ENCODE peak calls at places on chromosomes 5 and 9, in six cellular contexts. L, N, H, O, S and W are unnamed samples.
A peak's percentile ranks its signal among the peaks of the same experiment; 100 is the strongest.

GRCh38 chr5:39760385-39761198 is 335.8 kb upstream of the DAB2 start:
- DNase-seq in S (no peak), H (peak; percentile 58), L (no peak), O (no peak), N (no peak), W (no peak)

GRCh38 chr5:83724915-83725314 is 4.3 kb upstream of the HAPLN1 start:
- DNase-seq in N (no peak), L (no peak), S (no peak), H (no peak), O (no peak), W (no peak)

GRCh38 chr5:42586625-42587024 is 163.4 kb downstream of the GHR start:
- DNase-seq in L (no peak), N (no peak), S (no peak), H (no peak), O (no peak), W (no peak)

GRCh38 chr9:2465921-2466460 is 155.6 kb upstream of the VLDLR start:
- DNase-seq in O (no peak), L (no peak), H (no peak), S (peak; percentile 60), N (no peak), W (peak; percentile 44)

GRCh38 chr5:8730194-8730593 is 815.7 kb downstream of the SEMA5A start:
- DNase-seq in S (no peak), L (no peak), O (no peak), H (no peak), N (no peak), W (no peak)

GRCh38 chr5:36209664-36210063 is 32.1 kb downstream of the NADK2 start:
- DNase-seq in S (no peak), H (no peak), N (no peak), O (no peak), L (no peak), W (no peak)

GRCh38 chr5:127739807-127740384 is 36.7 kb downstream of the CCDC192 start:
- DNase-seq in N (no peak), S (no peak), L (no peak), O (no peak), H (no peak), W (no peak)

GRCh38 chr5:62562867-62563266 is 15.8 kb upstream of the LRRC70 start:
- DNase-seq in L (no peak), H (no peak), N (no peak), S (no peak), O (no peak), W (no peak)

GRCh38 chr5:57327934-57328333 is 154.1 kb downstream of the GPBP1 start:
- DNase-seq in H (no peak), O (no peak), L (no peak), N (no peak), S (no peak), W (no peak)

GRCh38 chr9:131781069-131781468 is 41.2 kb upstream of the RAPGEF1 start:
- DNase-seq in L (no peak), S (no peak), H (no peak), N (no peak), O (no peak), W (no peak)

GRCh38 chr9:133253268-133253667 is 21.7 kb downstream of the ABO start:
- DNase-seq in O (no peak), L (no peak), S (no peak), N (no peak), H (no peak), W (no peak)

GRCh38 chr9:111903996-111904395 is 7.4 kb downstream of the UGCG start:
- DNase-seq in H (no peak), S (no peak), N (no peak), L (no peak), O (no peak), W (no peak)

GRCh38 chr5:135340568-135340967 is 58.5 kb downstream of the MACROH2A1 start:
- DNase-seq in L (no peak), S (no peak), O (no peak), H (no peak), N (no peak), W (no peak)

GRCh38 chr9:94973491-94973941 is 247.0 kb downstream of the AOPEP start:
- DNase-seq in H (no peak), O (peak; percentile 30), L (no peak), N (no peak), S (no peak), W (no peak)

GRCh38 chr5:87392170-87392569 is 20.6 kb downstream of the CCNH start:
- DNase-seq in L (no peak), S (no peak), H (no peak), N (no peak), O (no peak), W (no peak)

GRCh38 chr9:126150411-126151030 is 176.1 kb upstream of the MVB12B start:
- DNase-seq in L (no peak), N (peak; percentile 47), H (no peak), S (no peak), O (peak; percentile 29), W (peak; percentile 3)

GRCh38 chr9:119827126-119827525 is 457.9 kb upstream of the BRINP1 start:
- DNase-seq in S (no peak), N (no peak), L (no peak), O (no peak), H (no peak), W (no peak)

GRCh38 chr9:112819635-112820496 is 69.3 kb downstream of the SNX30 start:
- DNase-seq in N (no peak), L (no peak), O (peak; percentile 62), H (peak; percentile 36), S (peak; percentile 50), W (peak; percentile 49)

GRCh38 chr5:39543335-39543734 is 118.6 kb upstream of the DAB2 start:
- DNase-seq in N (no peak), O (no peak), L (no peak), S (no peak), H (no peak), W (no peak)

GRCh38 chr9:28270156-28270555 is 696.9 kb upstream of the C9orf72 start:
- DNase-seq in H (no peak), N (no peak), L (no peak), O (no peak), S (no peak), W (no peak)

GRCh38 chr9:81575976-81576375 is 113.4 kb downstream of the TLE1 start:
- DNase-seq in L (no peak), H (no peak), O (no peak), S (no peak), N (no peak), W (no peak)

GRCh38 chr5:74903165-74903787 is 37.1 kb upstream of the FAM169A start:
- DNase-seq in L (no peak), H (no peak), S (no peak), N (no peak), O (peak; percentile 68), W (peak; percentile 30)

GRCh38 chr5:58447231-58447630 is 12.7 kb downstream of the PLK2 start:
- DNase-seq in S (no peak), O (no peak), N (no peak), H (no peak), L (no peak), W (no peak)

GRCh38 chr5:134625559-134625958 is 7.1 kb downstream of the SAR1B start:
- DNase-seq in S (no peak), O (no peak), N (no peak), H (no peak), L (no peak), W (no peak)

GRCh38 chr9:5817776-5818336 is 15.1 kb downstream of the ERMP1 start:
- DNase-seq in O (no peak), H (no peak), N (no peak), L (no peak), S (no peak), W (no peak)

GRCh38 chr9:12785251-12785880 is 10.5 kb downstream of the LURAP1L start:
- DNase-seq in S (no peak), O (no peak), L (no peak), H (no peak), N (no peak), W (no peak)

GRCh38 chr5:9437741-9438240 is 108.1 kb downstream of the SEMA5A start:
- DNase-seq in N (no peak), S (no peak), H (peak; percentile 8), O (no peak), L (no peak), W (no peak)

GRCh38 chr9:18437315-18438200 is 36.4 kb upstream of the ADAMTSL1 start:
- DNase-seq in L (no peak), N (peak; percentile 70), O (peak; percentile 80), H (peak; percentile 19), S (no peak), W (no peak)

GRCh38 chr9:94782367-94783120 is 56.0 kb downstream of the AOPEP start:
- DNase-seq in H (no peak), L (no peak), S (no peak), O (no peak), N (no peak), W (no peak)

GRCh38 chr9:98796364-98797101 is at the start of gene ANKS6:
- DNase-seq in N (peak; percentile 95), O (peak; percentile 85), H (peak; percentile 77), S (peak; percentile 88), L (peak; percentile 63), W (peak; percentile 94)
- TF ChIP-seq CTCF in N (peak; percentile 48), O (peak; percentile 53), H (peak; percentile 60), S (peak; percentile 80), L (peak; percentile 28), W (peak; percentile 76)

GRCh38 chr9:134858051-134858841 is 22.4 kb upstream of the FCN2 start:
- DNase-seq in L (no peak), H (no peak), N (no peak), O (no peak), S (peak; percentile 82), W (peak; percentile 78)
- TF ChIP-seq CTCF in L (no peak), H (no peak), N (no peak), O (peak; percentile 2), S (peak; percentile 69), W (peak; percentile 60)

DNA sequence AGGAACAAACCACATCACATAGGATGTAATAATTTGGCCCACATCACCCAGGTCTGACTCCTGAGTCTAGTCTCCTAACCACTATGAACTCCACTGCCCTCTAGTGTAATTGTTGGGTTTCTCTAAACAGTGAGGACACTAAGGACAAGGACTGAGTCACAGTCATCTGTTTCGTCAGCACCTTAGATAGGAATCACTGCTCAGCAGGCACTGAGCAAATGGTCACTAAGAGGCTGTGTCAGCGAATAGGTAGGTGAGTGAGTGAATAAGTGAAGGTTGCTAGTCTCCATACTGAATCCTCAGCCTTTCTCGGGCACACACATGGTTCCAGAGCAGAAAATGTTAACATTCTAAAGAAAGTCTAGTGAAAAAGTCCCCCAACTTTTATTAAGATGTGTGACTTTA is 278.6 kb downstream of the SPOCK1 start:
- DNase-seq in H (no peak), S (peak; percentile 31), O (peak; percentile 37), N (no peak), L (no peak), W (peak; percentile 26)
- TF ChIP-seq CTCF in H (no peak), S (peak; percentile 35), O (peak; percentile 67), N (no peak), L (no peak), W (peak; percentile 47)

GRCh38 chr9:128339761-128340690 is at the start of gene SLC27A4:
- DNase-seq in N (peak; percentile 95), H (peak; percentile 37), O (peak; percentile 83), S (peak; percentile 90), L (peak; percentile 52), W (peak; percentile 93)

GRCh38 chr9:128337972-128338371 is 2.4 kb upstream of the SLC27A4 start:
- DNase-seq in O (no peak), H (no peak), L (no peak), S (no peak), N (no peak), W (no peak)

GRCh38 chr9:128342971-128343680 is 2.8 kb downstream of the SLC27A4 start:
- DNase-seq in O (no peak), N (no peak), H (no peak), S (no peak), L (no peak), W (no peak)

GRCh38 chr9:128341435-128341849 is 1.1 kb downstream of the SLC27A4 start:
- DNase-seq in S (peak; percentile 87), O (peak; percentile 92), N (peak; percentile 79), H (peak; percentile 65), L (peak; percentile 33), W (peak; percentile 89)

GRCh38 chr9:128340691-128341434 is 536 bp downstream of the SLC27A4 start:
- DNase-seq in S (no peak), O (no peak), H (no peak), L (no peak), N (no peak), W (peak; percentile 44)
- TF ChIP-seq CTCF in S (no peak), O (no peak), H (no peak), L (no peak), N (no peak), W (no peak)